ENCODE peak calls at places on chromosomes 5 and 9, in four cellular contexts. X is neural progenitor cell, F is PC-3, N is GM23248. Q is an unnamed sample. For H4K20me1, the result is how much of the 10 kb centered on the place peaks cover.

GRCh38 chr5:52554297-52554696 is 233.4 kb upstream of the ITGA1 start:
- DNase-seq in X (no peak), F (no peak), N (no peak), Q (no peak)

GRCh38 chr9:124452326-124452725 is 2.1 kb downstream of the ADGRD2 start:
- DNase-seq in X (no peak), N (no peak), F (no peak), Q (no peak)

GRCh38 chr5:134267366-134268018 is 41.6 kb upstream of the PPP2CA start:
- DNase-seq in X (no peak), N (peak), F (peak), Q (peak)

GRCh38 chr9:94967481-94967880 is 241.0 kb downstream of the AOPEP start:
- DNase-seq in F (no peak), X (no peak), N (no peak), Q (no peak)

GRCh38 chr5:166338801-166339200 is 1952.6 kb upstream of the WWC1 start:
- DNase-seq in F (no peak), X (no peak), N (no peak), Q (peak)

GRCh38 chr9:131238402-131239021 is 37.8 kb downstream of the FAM78A start:
- DNase-seq in F (no peak), X (peak), N (no peak), Q (peak)

GRCh38 chr9:16356196-16356765 is 514.2 kb downstream of the BNC2 start:
- DNase-seq in N (no peak), F (no peak), X (no peak), Q (no peak)

GRCh38 chr5:65760504-65761275 is 38.7 kb downstream of the NLN start:
- DNase-seq in F (peak), X (no peak), N (peak), Q (peak)

GRCh38 chr9:113592806-113593575 is 129.5 kb downstream of the RGS3 start:
- DNase-seq in X (no peak), N (no peak), F (no peak), Q (no peak)

GRCh38 chr9:137095664-137096517 is 9.1 kb downstream of the MAN1B1 start:
- DNase-seq in F (no peak), X (no peak), N (no peak), Q (no peak)

GRCh38 chr5:144189800-144190429 is 19.2 kb downstream of the KCTD16 start:
- DNase-seq in F (peak), X (no peak), N (peak), Q (peak)

GRCh38 chr5:171849585-171850353 is 64.2 kb downstream of the SMIM23 start:
- DNase-seq in N (no peak), X (no peak), F (no peak), Q (no peak)

GRCh38 chr5:82564963-82565362 is 286.8 kb upstream of the RPS23 start:
- DNase-seq in N (no peak), F (no peak), X (no peak), Q (no peak)
- H4K20me1 ChIP-seq in N (under half), F (under half), X (under half), Q (under half)

DNA sequence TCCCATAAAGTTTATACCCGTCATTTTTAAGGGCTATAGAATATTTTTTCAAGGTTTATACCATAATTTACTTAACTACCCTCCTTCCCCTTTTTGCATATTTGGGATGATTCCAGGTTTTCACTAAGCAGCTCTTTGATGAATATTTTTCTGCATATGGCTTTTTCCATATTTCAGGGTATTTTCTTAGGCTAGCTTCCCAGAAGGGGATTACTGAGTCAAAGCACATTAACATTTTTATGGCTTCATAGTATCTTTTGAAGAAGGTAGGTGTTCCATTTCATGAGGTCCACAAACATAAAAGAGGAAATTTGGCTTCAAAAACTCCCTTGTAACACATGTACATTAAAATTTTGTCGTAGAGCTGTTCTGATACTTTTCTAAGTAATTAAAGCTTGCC is 14.6 kb upstream of the COL15A1 start:
- DNase-seq in N (no peak), X (no peak), F (no peak), Q (peak)
- H3K4me2 ChIP-seq in N (no peak), X (no peak), F (no peak), Q (no peak)

DNA sequence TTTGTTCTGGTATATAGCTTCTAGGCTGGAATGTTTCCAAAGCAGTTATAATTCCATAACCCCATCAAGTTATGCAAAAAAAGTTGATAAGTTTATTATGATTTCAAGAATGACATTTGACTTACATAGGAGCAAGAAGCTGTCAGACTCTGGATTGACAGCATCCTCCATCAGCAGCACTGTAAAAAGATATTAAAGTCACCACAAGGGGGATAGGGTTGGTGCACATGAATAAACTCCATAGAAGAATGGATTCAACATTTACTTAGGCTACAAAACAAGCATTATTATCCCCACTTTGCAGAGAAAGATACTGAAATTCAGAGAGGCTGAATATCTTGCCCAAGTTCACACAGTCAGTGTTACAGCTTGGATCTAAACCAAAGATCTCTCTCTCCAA is 208.9 kb upstream of the SLC30A5 start:
- DNase-seq in X (peak), N (no peak), F (peak), Q (no peak)
- H4K20me1 ChIP-seq in X (under half), N (under half), F (under half), Q (under half)

GRCh38 chr9:6525326-6526040 is 112.5 kb downstream of the UHRF2 start:
- DNase-seq in F (no peak), N (peak), X (no peak), Q (peak)
- H3K4me2 ChIP-seq in F (no peak), N (no peak), X (no peak), Q (peak)

DNA sequence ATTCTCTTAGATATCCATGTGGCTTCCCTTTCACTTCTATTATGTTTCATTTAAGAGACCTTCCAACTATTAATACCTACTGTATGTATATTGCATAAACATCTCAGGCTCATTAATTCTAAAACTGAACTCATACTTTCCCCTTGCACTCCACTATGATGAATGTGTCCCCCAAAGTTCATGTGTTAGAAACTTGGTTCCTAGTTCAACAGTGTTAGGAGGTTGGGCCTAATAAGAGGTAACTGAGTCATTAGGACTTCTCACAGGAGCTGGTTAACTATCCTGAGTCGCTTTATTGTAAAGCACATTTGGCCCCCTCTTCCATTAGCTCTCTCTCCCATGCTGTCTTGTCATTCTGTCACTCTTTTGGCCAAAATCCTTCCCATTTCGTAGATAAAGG is 22.0 kb downstream of the ANKHD1 start:
- DNase-seq in X (no peak), F (no peak), N (no peak), Q (no peak)
- H4K20me1 ChIP-seq in X (under half), F (under half), N (under half), Q (half or more)

Q was measured in astrocyte.